ENCODE peak calls at places on chromosomes 12 and 14, in four cellular contexts. One of them, this sample, is unnamed.
A peak's percentile ranks its signal among the peaks of the same experiment; 100 is the strongest.

GRCh38 chr12:10466311-10466710 is 13.1 kb upstream of the KLRC1 start:
- DNase-seq in neural crest cell: no peak
- DNase-seq in spleen: peak; percentile 31
- DNase-seq in ELF-1: no peak
- DNase-seq in this sample: no peak

GRCh38 chr12:63151061-63151897 is at the start of gene AVPR1A:
- DNase-seq in neural crest cell: peak; percentile 15
- DNase-seq in spleen: peak; percentile 67
- DNase-seq in ELF-1: peak; percentile 20
- DNase-seq in this sample: no peak

GRCh38 chr14:102215522-102216250 is 76.0 kb downstream of the WDR20 start:
- DNase-seq in neural crest cell: no peak
- DNase-seq in spleen: no peak
- DNase-seq in ELF-1: no peak
- DNase-seq in this sample: no peak

GRCh38 chr12:120534703-120535655 is 823 bp downstream of the RNF10 start:
- DNase-seq in neural crest cell: peak; percentile 36
- DNase-seq in spleen: peak; percentile 91
- DNase-seq in ELF-1: peak; percentile 74
- DNase-seq in this sample: peak; percentile 51

GRCh38 chr14:65213316-65213715 is 111.0 kb upstream of the MAX start:
- DNase-seq in neural crest cell: no peak
- DNase-seq in spleen: no peak
- DNase-seq in ELF-1: no peak
- DNase-seq in this sample: no peak

GRCh38 chr12:115313929-115314328 is 630.0 kb upstream of the TBX3 start:
- DNase-seq in neural crest cell: no peak
- DNase-seq in spleen: no peak
- DNase-seq in ELF-1: no peak
- DNase-seq in this sample: no peak

GRCh38 chr12:6854036-6854435 is 2.1 kb downstream of the USP5 start:
- DNase-seq in neural crest cell: no peak
- DNase-seq in spleen: no peak
- DNase-seq in ELF-1: no peak
- DNase-seq in this sample: no peak

GRCh38 chr14:74898694-74899093 is 17.0 kb downstream of the DLST start:
- DNase-seq in neural crest cell: no peak
- DNase-seq in spleen: no peak
- DNase-seq in ELF-1: no peak
- DNase-seq in this sample: no peak